ENCODE peak calls at places on chromosomes 7 and 10, in nine cellular contexts. One of them, this sample, is unnamed.

GRCh38 chr10:122519144-122519543 is 41.4 kb upstream of the DMBT1 start:
- DNase-seq in fibroblast of mammary gland: no peak
- DNase-seq in heart left ventricle: no peak
- DNase-seq in nephron progenitor cell: no peak
- DNase-seq in brain microvascular endothelial cell: no peak
- DNase-seq in neural progenitor cell: peak; percentile 22
- DNase-seq in ovary: no peak
- DNase-seq in breast epithelium: no peak
- DNase-seq in fibroblast of lung: no peak
- DNase-seq in this sample: no peak

GRCh38 chr10:47179291-47179647 is 120.7 kb upstream of the GDF10 start:
- DNase-seq in fibroblast of lung: no peak
- DNase-seq in neural progenitor cell: no peak
- DNase-seq in nephron progenitor cell: no peak
- DNase-seq in fibroblast of mammary gland: no peak
- DNase-seq in ovary: no peak
- DNase-seq in breast epithelium: no peak
- DNase-seq in brain microvascular endothelial cell: no peak
- DNase-seq in heart left ventricle: no peak
- DNase-seq in this sample: no peak

GRCh38 chr7:966291-967069 is 8.9 kb downstream of the COX19 start:
- DNase-seq in fibroblast of lung: no peak
- DNase-seq in heart left ventricle: no peak
- DNase-seq in ovary: no peak
- DNase-seq in neural progenitor cell: no peak
- DNase-seq in fibroblast of mammary gland: no peak
- DNase-seq in breast epithelium: no peak
- DNase-seq in brain microvascular endothelial cell: no peak
- DNase-seq in nephron progenitor cell: no peak
- DNase-seq in this sample: no peak

GRCh38 chr7:37349979-37350590 is 98.6 kb downstream of the ELMO1 start:
- DNase-seq in heart left ventricle: no peak
- DNase-seq in fibroblast of lung: no peak
- DNase-seq in ovary: no peak
- DNase-seq in breast epithelium: no peak
- DNase-seq in fibroblast of mammary gland: no peak
- DNase-seq in brain microvascular endothelial cell: no peak
- DNase-seq in nephron progenitor cell: no peak
- DNase-seq in neural progenitor cell: no peak
- DNase-seq in this sample: no peak

GRCh38 chr10:29862926-29863614 is 196.3 kb downstream of the JCAD start:
- DNase-seq in fibroblast of mammary gland: peak; percentile 95
- DNase-seq in nephron progenitor cell: no peak
- DNase-seq in heart left ventricle: no peak
- DNase-seq in brain microvascular endothelial cell: peak; percentile 52
- DNase-seq in ovary: no peak
- DNase-seq in breast epithelium: no peak
- DNase-seq in neural progenitor cell: no peak
- DNase-seq in fibroblast of lung: peak; percentile 55
- DNase-seq in this sample: no peak

GRCh38 chr7:39172137-39172536 is 194.4 kb downstream of the POU6F2 start:
- DNase-seq in heart left ventricle: no peak
- DNase-seq in fibroblast of mammary gland: no peak
- DNase-seq in brain microvascular endothelial cell: no peak
- DNase-seq in breast epithelium: no peak
- DNase-seq in nephron progenitor cell: no peak
- DNase-seq in neural progenitor cell: no peak
- DNase-seq in fibroblast of lung: no peak
- DNase-seq in ovary: no peak
- DNase-seq in this sample: no peak

GRCh38 chr7:106681815-106682495 is 21.0 kb upstream of the CCDC71L start:
- DNase-seq in brain microvascular endothelial cell: peak; percentile 41
- DNase-seq in ovary: no peak
- DNase-seq in breast epithelium: no peak
- DNase-seq in nephron progenitor cell: no peak
- DNase-seq in fibroblast of mammary gland: peak; percentile 52
- DNase-seq in heart left ventricle: no peak
- DNase-seq in fibroblast of lung: peak; percentile 31
- DNase-seq in neural progenitor cell: no peak
- DNase-seq in this sample: no peak

GRCh38 chr7:20835111-20835750 is 48.5 kb upstream of the SP8 start:
- DNase-seq in nephron progenitor cell: no peak
- DNase-seq in heart left ventricle: no peak
- DNase-seq in neural progenitor cell: peak; percentile 25
- DNase-seq in fibroblast of mammary gland: no peak
- DNase-seq in fibroblast of lung: no peak
- DNase-seq in ovary: no peak
- DNase-seq in brain microvascular endothelial cell: no peak
- DNase-seq in breast epithelium: no peak
- DNase-seq in this sample: no peak

GRCh38 chr10:38054361-38054797 is 39.8 kb upstream of the ZNF37A start:
- DNase-seq in ovary: no peak
- DNase-seq in nephron progenitor cell: no peak
- DNase-seq in neural progenitor cell: no peak
- DNase-seq in heart left ventricle: no peak
- DNase-seq in brain microvascular endothelial cell: peak; percentile 21
- DNase-seq in breast epithelium: no peak
- DNase-seq in fibroblast of lung: peak; percentile 90
- DNase-seq in fibroblast of mammary gland: peak; percentile 87
- DNase-seq in this sample: no peak

GRCh38 chr10:126616737-126617136 is 53.8 kb downstream of the C10orf90 start:
- DNase-seq in neural progenitor cell: no peak
- DNase-seq in ovary: no peak
- DNase-seq in nephron progenitor cell: no peak
- DNase-seq in heart left ventricle: no peak
- DNase-seq in breast epithelium: no peak
- DNase-seq in fibroblast of mammary gland: no peak
- DNase-seq in fibroblast of lung: no peak
- DNase-seq in brain microvascular endothelial cell: no peak
- DNase-seq in this sample: no peak

GRCh38 chr10:43122096-43122495 is 16.1 kb upstream of the CSGALNACT2 start:
- DNase-seq in breast epithelium: no peak
- DNase-seq in heart left ventricle: no peak
- DNase-seq in brain microvascular endothelial cell: no peak
- DNase-seq in fibroblast of lung: no peak
- DNase-seq in neural progenitor cell: no peak
- DNase-seq in ovary: no peak
- DNase-seq in nephron progenitor cell: no peak
- DNase-seq in fibroblast of mammary gland: no peak
- DNase-seq in this sample: no peak

GRCh38 chr10:60236869-60237524 is 152.7 kb downstream of the ANK3 start:
- DNase-seq in heart left ventricle: peak; percentile 73
- DNase-seq in brain microvascular endothelial cell: peak; percentile 27
- DNase-seq in ovary: no peak
- DNase-seq in fibroblast of mammary gland: peak; percentile 67
- DNase-seq in nephron progenitor cell: no peak
- DNase-seq in fibroblast of lung: no peak
- DNase-seq in breast epithelium: no peak
- DNase-seq in neural progenitor cell: no peak
- DNase-seq in this sample: no peak

GRCh38 chr7:90894122-90894521 is 298.0 kb downstream of the CDK14 start:
- DNase-seq in heart left ventricle: no peak
- DNase-seq in ovary: no peak
- DNase-seq in fibroblast of lung: no peak
- DNase-seq in neural progenitor cell: no peak
- DNase-seq in brain microvascular endothelial cell: no peak
- DNase-seq in fibroblast of mammary gland: no peak
- DNase-seq in breast epithelium: no peak
- DNase-seq in nephron progenitor cell: no peak
- DNase-seq in this sample: no peak

GRCh38 chr7:2041496-2042367 is 191.0 kb downstream of the MAD1L1 start:
- DNase-seq in ovary: no peak
- DNase-seq in neural progenitor cell: no peak
- DNase-seq in heart left ventricle: no peak
- DNase-seq in fibroblast of mammary gland: no peak
- DNase-seq in brain microvascular endothelial cell: no peak
- DNase-seq in fibroblast of lung: no peak
- DNase-seq in nephron progenitor cell: no peak
- DNase-seq in breast epithelium: no peak
- DNase-seq in this sample: no peak

GRCh38 chr7:158325530-158326381 is 261.9 kb downstream of the PTPRN2 start:
- DNase-seq in nephron progenitor cell: peak; percentile 81
- DNase-seq in fibroblast of lung: no peak
- DNase-seq in brain microvascular endothelial cell: peak; percentile 24
- DNase-seq in ovary: no peak
- DNase-seq in fibroblast of mammary gland: no peak
- DNase-seq in breast epithelium: no peak
- DNase-seq in neural progenitor cell: peak; percentile 99
- DNase-seq in heart left ventricle: no peak
- DNase-seq in this sample: no peak
- TF ChIP-seq CTCF in nephron progenitor cell: peak; percentile 82
- TF ChIP-seq CTCF in fibroblast of lung: no peak
- TF ChIP-seq CTCF in brain microvascular endothelial cell: no peak
- TF ChIP-seq CTCF in ovary: no peak
- TF ChIP-seq CTCF in fibroblast of mammary gland: no peak
- TF ChIP-seq CTCF in breast epithelium: no peak
- TF ChIP-seq CTCF in neural progenitor cell: peak; percentile 84
- TF ChIP-seq CTCF in heart left ventricle: peak; percentile 14
- TF ChIP-seq CTCF in this sample: no peak

GRCh38 chr7:128947854-128948253 is 10.1 kb downstream of the IRF5 start:
- DNase-seq in heart left ventricle: no peak
- DNase-seq in fibroblast of mammary gland: peak; percentile 11
- DNase-seq in ovary: no peak
- DNase-seq in nephron progenitor cell: no peak
- DNase-seq in neural progenitor cell: no peak
- DNase-seq in brain microvascular endothelial cell: no peak
- DNase-seq in fibroblast of lung: no peak
- DNase-seq in breast epithelium: no peak
- DNase-seq in this sample: no peak

GRCh38 chr7:128948312-128948973 is 10.7 kb downstream of the IRF5 start:
- DNase-seq in breast epithelium: no peak
- DNase-seq in neural progenitor cell: no peak
- DNase-seq in ovary: no peak
- DNase-seq in brain microvascular endothelial cell: no peak
- DNase-seq in nephron progenitor cell: no peak
- DNase-seq in fibroblast of lung: no peak
- DNase-seq in heart left ventricle: no peak
- DNase-seq in fibroblast of mammary gland: peak; percentile 8
- DNase-seq in this sample: no peak

GRCh38 chr7:128948976-128949760 is 11.4 kb downstream of the IRF5 start:
- DNase-seq in nephron progenitor cell: no peak
- DNase-seq in fibroblast of mammary gland: no peak
- DNase-seq in neural progenitor cell: no peak
- DNase-seq in heart left ventricle: no peak
- DNase-seq in brain microvascular endothelial cell: no peak
- DNase-seq in fibroblast of lung: no peak
- DNase-seq in breast epithelium: no peak
- DNase-seq in ovary: no peak
- DNase-seq in this sample: no peak

GRCh38 chr7:128945668-128946366 is 8.1 kb downstream of the IRF5 start:
- DNase-seq in brain microvascular endothelial cell: no peak
- DNase-seq in heart left ventricle: no peak
- DNase-seq in neural progenitor cell: no peak
- DNase-seq in nephron progenitor cell: no peak
- DNase-seq in breast epithelium: no peak
- DNase-seq in fibroblast of lung: no peak
- DNase-seq in ovary: no peak
- DNase-seq in fibroblast of mammary gland: no peak
- DNase-seq in this sample: no peak

DNA sequence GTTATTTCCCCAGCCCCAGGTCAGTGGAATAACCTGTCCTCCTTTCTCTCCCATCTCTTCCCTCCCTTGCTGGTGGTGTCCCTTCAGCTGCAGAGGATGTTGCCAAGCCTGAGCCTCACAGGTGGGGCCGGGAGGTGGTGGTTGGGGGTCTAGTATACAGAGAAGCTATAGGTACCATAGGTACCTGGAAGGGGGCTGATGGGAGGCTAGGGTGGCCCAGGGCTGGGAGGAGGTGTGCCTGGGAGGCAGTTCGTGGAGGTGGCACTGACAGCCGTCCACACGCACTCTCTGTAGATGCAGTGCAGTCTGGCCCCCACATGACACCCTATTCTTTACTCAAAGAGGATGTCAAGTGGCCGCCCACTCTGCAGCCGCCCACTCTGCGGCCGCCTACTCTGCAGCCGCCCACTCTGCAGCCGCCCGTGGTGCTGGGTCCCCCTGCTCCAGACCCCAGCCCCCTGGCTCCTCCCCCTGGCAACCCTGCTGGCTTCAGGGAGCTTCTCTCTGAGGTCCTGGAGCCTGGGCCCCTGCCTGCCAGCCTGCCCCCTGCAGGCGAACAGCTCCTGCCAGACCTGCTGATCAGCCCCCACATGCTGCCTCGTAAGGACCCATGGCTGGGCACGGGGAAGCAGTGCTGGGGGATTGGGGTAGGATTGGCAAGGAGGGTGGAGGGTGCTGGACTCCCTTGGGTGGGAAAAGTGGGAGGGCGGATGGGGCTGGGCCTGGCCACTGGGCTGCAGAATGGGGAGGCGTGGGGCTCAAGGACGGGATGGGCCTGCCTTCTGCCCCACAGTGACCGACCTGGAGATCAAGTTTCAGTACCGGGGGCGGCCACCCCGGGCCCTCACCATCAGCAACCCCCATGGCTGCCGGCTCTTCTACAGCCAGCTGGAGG is 9.5 kb downstream of the IRF5 start:
- DNase-seq in fibroblast of lung: no peak
- DNase-seq in fibroblast of mammary gland: no peak
- DNase-seq in breast epithelium: no peak
- DNase-seq in ovary: no peak
- DNase-seq in heart left ventricle: no peak
- DNase-seq in neural progenitor cell: no peak
- DNase-seq in nephron progenitor cell: no peak
- DNase-seq in brain microvascular endothelial cell: no peak
- DNase-seq in this sample: no peak
- TF ChIP-seq CTCF in fibroblast of lung: no peak
- TF ChIP-seq CTCF in fibroblast of mammary gland: peak; percentile 9
- TF ChIP-seq CTCF in breast epithelium: no peak
- TF ChIP-seq CTCF in ovary: no peak
- TF ChIP-seq CTCF in heart left ventricle: no peak
- TF ChIP-seq CTCF in neural progenitor cell: peak; percentile 27
- TF ChIP-seq CTCF in nephron progenitor cell: no peak
- TF ChIP-seq CTCF in brain microvascular endothelial cell: peak; percentile 47
- TF ChIP-seq CTCF in this sample: no peak

GRCh38 chr7:157253850-157254249 is 83.0 kb upstream of the DNAJB6 start:
- DNase-seq in nephron progenitor cell: no peak
- DNase-seq in fibroblast of lung: no peak
- DNase-seq in brain microvascular endothelial cell: no peak
- DNase-seq in heart left ventricle: peak; percentile 82
- DNase-seq in ovary: no peak
- DNase-seq in neural progenitor cell: no peak
- DNase-seq in fibroblast of mammary gland: no peak
- DNase-seq in breast epithelium: peak; percentile 84
- DNase-seq in this sample: no peak
- TF ChIP-seq CTCF in nephron progenitor cell: no peak
- TF ChIP-seq CTCF in fibroblast of lung: no peak
- TF ChIP-seq CTCF in brain microvascular endothelial cell: no peak
- TF ChIP-seq CTCF in heart left ventricle: peak; percentile 33
- TF ChIP-seq CTCF in ovary: no peak
- TF ChIP-seq CTCF in neural progenitor cell: no peak
- TF ChIP-seq CTCF in fibroblast of mammary gland: no peak
- TF ChIP-seq CTCF in breast epithelium: peak; percentile 29
- TF ChIP-seq CTCF in this sample: no peak

DNA sequence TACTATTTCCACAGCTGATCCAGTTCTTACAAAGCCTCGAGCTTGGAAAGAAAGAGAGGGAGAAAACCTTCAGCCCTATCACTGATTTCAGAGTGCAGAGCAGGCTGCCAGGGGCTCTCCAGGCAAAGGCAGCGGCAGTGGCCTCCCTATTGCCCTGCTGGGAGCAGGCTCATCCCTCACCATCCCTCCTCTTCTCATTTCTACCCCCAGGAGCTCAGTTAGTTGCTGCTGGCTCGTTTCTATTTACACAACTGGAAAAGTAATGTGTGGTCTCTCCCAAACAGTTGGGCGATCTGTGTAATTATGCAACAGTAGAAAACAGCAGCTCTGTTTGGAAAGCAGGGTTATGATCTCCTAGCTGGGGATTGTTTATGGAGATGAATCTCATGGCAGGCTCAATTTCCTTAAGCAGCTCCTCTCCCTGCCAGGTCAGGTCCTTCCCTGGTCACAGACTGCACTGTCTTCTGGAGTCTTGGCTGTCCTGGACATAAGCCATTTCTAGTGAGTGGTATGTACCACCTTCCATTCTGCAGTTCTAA is 28.7 kb upstream of the TNS3 start:
- DNase-seq in nephron progenitor cell: no peak
- DNase-seq in heart left ventricle: no peak
- DNase-seq in fibroblast of mammary gland: peak; percentile 86
- DNase-seq in breast epithelium: no peak
- DNase-seq in brain microvascular endothelial cell: peak; percentile 56
- DNase-seq in neural progenitor cell: no peak
- DNase-seq in fibroblast of lung: peak; percentile 90
- DNase-seq in ovary: no peak
- DNase-seq in this sample: no peak
- TF ChIP-seq CTCF in nephron progenitor cell: no peak
- TF ChIP-seq CTCF in heart left ventricle: no peak
- TF ChIP-seq CTCF in fibroblast of mammary gland: no peak
- TF ChIP-seq CTCF in breast epithelium: no peak
- TF ChIP-seq CTCF in brain microvascular endothelial cell: no peak
- TF ChIP-seq CTCF in neural progenitor cell: no peak
- TF ChIP-seq CTCF in fibroblast of lung: no peak
- TF ChIP-seq CTCF in ovary: no peak
- TF ChIP-seq CTCF in this sample: no peak

This sample was measured in omental fat pad.